ENCODE peak calls at places on chromosome 3, in four cellular contexts. D is foreskin fibroblast, A is HT1080, G is A172. E is an unnamed sample.

GRCh38 chr3:115819785-115820384 is 196.6 kb downstream of the GAP43 start:
- DNase-seq in D (peak; percentile 71), A (peak; percentile 89), G (peak; percentile 84), E (peak; percentile 70)

GRCh38 chr3:129829640-129830039 is 63.9 kb downstream of the TMCC1 start:
- DNase-seq in D (peak; percentile 82), A (peak; percentile 85), G (peak; percentile 98), E (peak; percentile 89)

GRCh38 chr3:55162031-55162784 is 234.3 kb upstream of the LRTM1 start:
- DNase-seq in D (peak; percentile 89), A (peak; percentile 76), G (peak; percentile 66), E (peak; percentile 96)

GRCh38 chr3:32384938-32385337 is 6.7 kb upstream of the CMTM7 start:
- DNase-seq in D (no peak), A (no peak), G (no peak), E (no peak)

GRCh38 chr3:124363451-124363850 is 366.8 kb upstream of the UMPS start:
- DNase-seq in D (peak; percentile 68), A (peak; percentile 61), G (peak; percentile 78), E (peak; percentile 26)

GRCh38 chr3:170726976-170727661 is 141.2 kb upstream of the SLC7A14 start:
- DNase-seq in D (peak; percentile 84), A (peak; percentile 95), G (peak; percentile 92), E (peak; percentile 93)

GRCh38 chr3:187616307-187616939 is 53.8 kb downstream of the SST start:
- DNase-seq in D (peak; percentile 18), A (peak; percentile 60), G (peak; percentile 33), E (peak; percentile 72)

GRCh38 chr3:183959214-183959613 is 58.5 kb downstream of the ABCC5 start:
- DNase-seq in D (no peak), A (no peak), G (no peak), E (no peak)

GRCh38 chr3:116341916-116342315 is 103.4 kb downstream of the LSAMP start:
- DNase-seq in D (no peak), A (peak; percentile 16), G (no peak), E (no peak)

E was measured in HCEC 1CT.